ENCODE peak calls at places on chromosomes 7 and 10, in eight cellular contexts. A is stomach, Y is upper lobe of left lung, B is SK-N-SH, P is HepG2, H is suprapubic skin, M is transverse colon, C is GM12878. E is an unnamed sample.

GRCh38 chr10:110852897-110853296 is 18.8 kb upstream of the PDCD4 start:
- DNase-seq in Y (no peak), B (no peak), M (no peak), A (no peak), H (no peak), P (no peak), C (no peak), E (no peak)

GRCh38 chr7:149220534-149220933 is 18.9 kb upstream of the ZNF212 start:
- DNase-seq in H (no peak), Y (no peak), A (no peak), C (no peak), P (no peak), M (no peak), B (peak; percentile 51), E (no peak)

GRCh38 chr10:62194924-62195674 is 73.5 kb downstream of the RTKN2 start:
- DNase-seq in A (no peak), B (no peak), C (no peak), M (no peak), P (no peak), H (no peak), Y (no peak), E (no peak)

GRCh38 chr10:69961864-69962745 is 90.5 kb upstream of the MACROH2A2 start:
- DNase-seq in C (no peak), Y (no peak), P (no peak), M (no peak), H (no peak), B (peak; percentile 7), A (no peak), E (no peak)

GRCh38 chr10:51288511-51288910 is 214.2 kb downstream of the PRKG1 start:
- DNase-seq in P (no peak), B (no peak), C (no peak), Y (no peak), A (no peak), H (no peak), M (no peak), E (no peak)

GRCh38 chr7:29567174-29567573 is 3.5 kb downstream of the PRR15 start:
- DNase-seq in M (no peak), Y (no peak), C (no peak), P (peak; percentile 68), B (no peak), H (no peak), A (no peak), E (no peak)

GRCh38 chr10:129870926-129871660 is 93.0 kb downstream of the EBF3 start:
- DNase-seq in M (no peak), P (no peak), B (peak; percentile 82), H (no peak), Y (no peak), C (no peak), A (no peak), E (no peak)

GRCh38 chr7:36448781-36449379 is 59.2 kb downstream of the ANLN start:
- DNase-seq in H (no peak), Y (no peak), B (no peak), P (peak; percentile 30), M (no peak), A (no peak), C (no peak), E (no peak)

GRCh38 chr7:51246258-51247245 is 70.1 kb downstream of the COBL start:
- DNase-seq in B (no peak), A (no peak), H (no peak), M (no peak), P (no peak), Y (no peak), C (no peak), E (no peak)

GRCh38 chr7:46257766-46258448 is 336.8 kb upstream of the IGFBP3 start:
- DNase-seq in B (no peak), P (no peak), M (no peak), C (no peak), Y (no peak), H (no peak), A (no peak), E (no peak)

GRCh38 chr10:27319752-27320561 is 79.4 kb upstream of the ACBD5 start:
- DNase-seq in P (no peak), M (peak; percentile 49), H (peak; percentile 80), C (no peak), B (peak; percentile 23), Y (peak; percentile 86), A (peak; percentile 68), E (peak; percentile 74)

GRCh38 chr7:120617239-120617638 is 240.7 kb downstream of the TSPAN12 start:
- DNase-seq in M (no peak), A (no peak), C (no peak), Y (no peak), B (no peak), H (no peak), P (no peak), E (no peak)

GRCh38 chr7:69893915-69894314 is 295.6 kb downstream of the AUTS2 start:
- DNase-seq in A (no peak), P (no peak), C (no peak), M (no peak), B (peak; percentile 51), Y (no peak), H (no peak), E (no peak)

GRCh38 chr10:77266242-77266641 is 371.4 kb downstream of the KCNMA1 start:
- DNase-seq in B (no peak), H (no peak), C (no peak), P (no peak), Y (no peak), M (no peak), A (peak; percentile 67), E (no peak)

GRCh38 chr7:36611703-36612102 is 112.6 kb downstream of the AOAH start:
- DNase-seq in Y (no peak), C (no peak), A (no peak), B (no peak), H (no peak), M (no peak), P (no peak), E (no peak)

DNA sequence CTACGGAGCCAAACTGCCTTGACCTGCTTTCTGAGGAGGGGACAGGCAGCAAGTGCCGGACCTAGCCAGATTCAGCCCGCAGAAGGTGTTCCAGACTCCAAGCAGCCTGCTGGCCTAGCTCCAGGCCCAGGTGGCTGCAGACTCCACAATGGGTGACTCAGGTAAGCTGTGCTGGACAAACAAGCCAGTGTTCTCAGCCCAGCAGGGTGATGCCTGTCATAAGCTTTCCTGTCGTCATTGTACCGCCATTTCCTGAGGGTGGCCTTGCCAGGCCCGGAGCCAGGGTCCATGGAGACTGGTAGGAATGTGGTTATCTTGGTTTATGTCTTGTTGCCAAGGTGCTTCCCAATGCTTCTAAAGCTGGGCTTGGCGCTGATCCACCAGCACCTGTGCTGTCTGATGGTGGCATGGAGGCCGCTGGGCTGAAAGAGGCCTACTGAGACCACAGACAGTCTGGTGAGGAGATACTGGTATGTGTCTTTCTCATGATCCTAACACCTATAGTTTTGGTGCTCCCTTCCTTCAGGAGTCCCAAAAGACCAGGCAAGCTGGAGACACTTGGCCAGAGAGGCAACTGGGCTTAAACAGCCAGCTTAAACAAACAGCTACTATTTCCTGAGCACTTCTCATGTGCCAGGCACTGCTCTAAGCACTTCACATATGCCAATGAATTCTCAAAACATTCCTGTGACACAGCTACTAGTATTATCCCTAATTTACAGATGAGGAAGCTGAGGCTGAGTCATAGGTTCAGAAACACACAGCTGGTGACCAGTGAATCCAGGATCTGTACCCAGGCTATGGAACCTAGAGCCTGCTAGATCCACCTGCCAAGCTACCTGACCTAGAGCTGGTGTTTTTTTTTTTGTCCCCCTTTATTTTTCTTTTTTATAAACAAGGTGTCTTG is 42.0 kb downstream of the ZC3HC1 start:
- DNase-seq in B (no peak), H (peak; percentile 74), C (no peak), A (peak; percentile 92), M (peak; percentile 58), Y (no peak), P (peak; percentile 74), E (no peak)
- TF ChIP-seq POLR2AphosphoS5 in B (no peak), H (peak; percentile 84), C (no peak), A (no peak), M (no peak), Y (peak; percentile 60), P (no peak), E (no peak)

DNA sequence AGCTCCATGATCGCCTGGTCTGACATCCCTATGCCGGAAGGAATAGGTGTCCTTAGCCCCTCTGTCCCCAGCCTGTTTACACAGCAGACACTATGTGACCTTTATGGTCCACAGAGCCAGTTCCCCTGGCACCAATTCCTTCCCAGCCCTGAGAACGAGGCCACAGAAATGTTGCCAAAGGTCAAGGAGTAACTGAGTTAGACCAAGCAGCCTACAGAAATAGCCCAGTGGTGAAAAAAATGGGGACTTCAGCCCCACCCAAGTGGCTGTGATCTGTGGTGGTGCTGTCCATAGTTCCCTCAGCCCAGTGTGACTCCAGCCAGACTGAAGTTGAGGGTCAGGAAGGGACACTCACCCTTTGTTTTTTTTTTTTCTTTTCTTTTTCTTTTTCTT is 2.5 kb downstream of the PGAM2 start:
- DNase-seq in A (no peak), H (no peak), M (peak; percentile 4), Y (no peak), B (no peak), C (no peak), P (no peak), E (no peak)
- H3K4me1 ChIP-seq in A (peaks cover 35% of the 10 kb centered on the region), H (peaks cover 23% of the 10 kb centered on the region), M (peaks cover 20% of the 10 kb centered on the region), Y (peaks cover 24% of the 10 kb centered on the region), B (peaks cover 38% of the 10 kb centered on the region), C (peaks cover 16% of the 10 kb centered on the region), P (peaks cover 57% of the 10 kb centered on the region), E (no peaks in the 10 kb centered on the region)

GRCh38 chr10:128065881-128066534 is 60.2 kb downstream of the MKI67 start:
- DNase-seq in H (no peak), C (no peak), B (no peak), P (no peak), Y (no peak), M (peak; percentile 4), A (no peak), E (peak; percentile 62)

GRCh38 chr10:128067691-128068397 is 58.4 kb downstream of the MKI67 start:
- DNase-seq in M (peak; percentile 7), B (no peak), A (no peak), C (no peak), Y (no peak), P (no peak), H (peak; percentile 57), E (peak; percentile 64)

GRCh38 chr10:128064615-128065580 is 61.3 kb downstream of the MKI67 start:
- DNase-seq in Y (peak; percentile 89), B (no peak), H (peak; percentile 88), C (peak; percentile 80), M (peak; percentile 63), A (no peak), P (no peak), E (peak; percentile 91)

GRCh38 chr10:128068398-128069285 is 57.6 kb downstream of the MKI67 start:
- DNase-seq in C (no peak), A (no peak), H (peak; percentile 50), M (peak; percentile 7), P (no peak), Y (no peak), B (no peak), E (peak; percentile 64)

DNA sequence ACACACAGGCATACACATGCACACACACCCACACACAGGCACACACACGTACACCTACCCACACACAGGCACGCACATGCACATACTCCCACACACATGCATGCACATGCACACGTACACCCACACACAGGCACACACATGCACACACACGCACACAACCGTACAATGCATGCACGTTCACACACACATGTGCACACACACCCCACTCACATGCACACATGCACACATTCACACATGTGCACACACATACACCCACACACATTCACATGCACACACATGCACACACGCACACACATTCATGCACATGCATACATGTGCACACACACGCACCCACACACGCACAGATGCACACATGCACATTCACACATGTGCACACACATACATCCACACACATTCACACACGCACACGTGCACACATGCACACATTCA is 59.3 kb downstream of the MKI67 start:
- DNase-seq in Y (no peak), H (no peak), M (peak; percentile 3), A (no peak), P (no peak), B (no peak), C (no peak), E (no peak)
- TF ChIP-seq EP300 in Y (no peak), H (no peak), M (no peak), A (no peak), P (no peak), B (no peak), C (no peak), E (no peak)

GRCh38 chr10:121927361-121927840 is 430 bp downstream of the ATE1 start:
- DNase-seq in P (peak; percentile 58), B (peak; percentile 83), A (peak; percentile 59), Y (no peak), H (peak; percentile 80), C (no peak), M (peak; percentile 73), E (peak; percentile 79)
- TF ChIP-seq POLR2AphosphoS5 in P (no peak), B (peak; percentile 26), A (no peak), Y (peak; percentile 3), H (no peak), C (no peak), M (peak; percentile 77), E (peak; percentile 20)